ENCODE peak calls at places on chromosomes 12 and 14, in nine cellular contexts. V, G, F, B, J, Y, Z, S and O are unnamed samples.

GRCh38 chr14:19975291-19975690 is at the start of gene OR4K15:
- DNase-seq in V (no peak), G (no peak), F (no peak), B (no peak), J (no peak), Y (no peak), Z (no peak), S (no peak), O (no peak)

GRCh38 chr12:76206677-76207072 is 122.2 kb upstream of the NAP1L1 start:
- DNase-seq in V (no peak), G (no peak), F (no peak), B (no peak), J (no peak), Y (no peak), Z (no peak), S (no peak), O (no peak)

GRCh38 chr14:83300454-83301064 is 1766.9 kb upstream of the SEL1L start:
- DNase-seq in V (no peak), G (no peak), F (peak), B (no peak), J (peak), Y (no peak), Z (no peak), S (no peak), O (no peak)

GRCh38 chr14:76091036-76091435 is 60.7 kb upstream of the GPATCH2L start:
- DNase-seq in V (no peak), G (no peak), F (no peak), B (peak), J (no peak), Y (no peak), Z (peak), S (no peak), O (peak)

GRCh38 chr14:73723799-73724621 is 9.8 kb upstream of the PNMA1 start:
- DNase-seq in V (no peak), G (peak), F (peak), B (no peak), J (peak), Y (no peak), Z (peak), S (no peak), O (no peak)

GRCh38 chr12:23005387-23005786 is 380.4 kb downstream of the ETNK1 start:
- DNase-seq in V (no peak), G (no peak), F (no peak), B (no peak), J (no peak), Y (no peak), Z (no peak), S (no peak), O (no peak)

GRCh38 chr12:41034686-41035085 is 153.4 kb upstream of the PDZRN4 start:
- DNase-seq in V (no peak), G (no peak), F (no peak), B (no peak), J (no peak), Y (no peak), Z (no peak), S (no peak), O (no peak)

GRCh38 chr14:100835278-100836052 is 9.5 kb downstream of the MEG3 start:
- DNase-seq in V (no peak), G (no peak), F (no peak), B (no peak), J (no peak), Y (no peak), Z (peak), S (no peak), O (no peak)

GRCh38 chr14:99040047-99040446 is 231.9 kb downstream of the BCL11B start:
- DNase-seq in V (no peak), G (peak), F (no peak), B (no peak), J (no peak), Y (no peak), Z (no peak), S (no peak), O (no peak)

GRCh38 chr14:67436006-67436866 is 24.3 kb upstream of the PLEK2 start:
- DNase-seq in V (no peak), G (no peak), F (no peak), B (no peak), J (peak), Y (no peak), Z (no peak), S (no peak), O (no peak)

GRCh38 chr12:92324849-92325500 is 179.3 kb upstream of the BTG1 start:
- DNase-seq in V (no peak), G (no peak), F (no peak), B (no peak), J (no peak), Y (no peak), Z (no peak), S (no peak), O (no peak)

GRCh38 chr14:64696355-64696844 is 7.8 kb upstream of the PLEKHG3 start:
- DNase-seq in V (no peak), G (no peak), F (peak), B (no peak), J (no peak), Y (no peak), Z (no peak), S (peak), O (no peak)

GRCh38 chr12:42382013-42382696 is 56.2 kb downstream of the PPHLN1 start:
- DNase-seq in V (no peak), G (no peak), F (no peak), B (no peak), J (no peak), Y (no peak), Z (no peak), S (no peak), O (no peak)